ENCODE peak calls at places on chromosomes 5 and 9, in four cellular contexts. U, F, Z and V are unnamed samples.

GRCh38 chr5:116453920-116454319 is 120.7 kb downstream of the SEMA6A start:
- DNase-seq in F (no peak), U (no peak), Z (no peak), V (no peak)

GRCh38 chr5:135019314-135019713 is 14.7 kb downstream of the PITX1 start:
- DNase-seq in F (no peak), Z (peak), U (no peak), V (no peak)

GRCh38 chr9:119251951-119252350 is 117.3 kb downstream of the BRINP1 start:
- DNase-seq in Z (no peak), U (no peak), F (no peak), V (no peak)

GRCh38 chr5:132915681-132916080 is 42.2 kb downstream of the LEAP2 start:
- DNase-seq in U (no peak), F (no peak), Z (no peak), V (peak)

GRCh38 chr9:87497604-87498045 is at the start of gene DAPK1:
- DNase-seq in F (no peak), U (peak), Z (peak), V (peak)

GRCh38 chr9:18970393-18970792 is 62.6 kb downstream of the SAXO1 start:
- DNase-seq in U (no peak), Z (no peak), F (no peak), V (no peak)

GRCh38 chr5:88304356-88304755 is 35.7 kb upstream of the TMEM161B start:
- DNase-seq in F (no peak), Z (no peak), U (peak), V (no peak)

GRCh38 chr5:109335114-109335513 is 74.7 kb downstream of the PJA2 start:
- DNase-seq in U (no peak), F (no peak), Z (no peak), V (no peak)

GRCh38 chr9:76603448-76603895 is 144.5 kb downstream of the GCNT1 start:
- DNase-seq in F (no peak), Z (no peak), U (no peak), V (no peak)

GRCh38 chr5:74356009-74356695 is 284.4 kb downstream of the ENC1 start:
- DNase-seq in F (no peak), Z (no peak), U (no peak), V (no peak)

GRCh38 chr9:73031350-73031749 is 78.5 kb upstream of the ALDH1A1 start:
- DNase-seq in Z (no peak), U (no peak), F (no peak), V (no peak)

GRCh38 chr5:177309351-177310191 is 2.1 kb downstream of the MXD3 start:
- DNase-seq in Z (peak), U (peak), F (peak), V (no peak)

GRCh38 chr9:87670572-87671264 is 55.2 kb upstream of the CTSL start:
- DNase-seq in F (peak), U (no peak), Z (no peak), V (no peak)

GRCh38 chr9:84206801-84207200 is 133.8 kb downstream of the SLC28A3 start:
- DNase-seq in Z (no peak), F (no peak), U (peak), V (no peak)

GRCh38 chr5:178625679-178626483 is 969 bp downstream of the CLK4 start:
- DNase-seq in F (no peak), U (no peak), Z (no peak), V (no peak)

GRCh38 chr5:68319316-68320093 is 103.9 kb downstream of the PIK3R1 start:
- DNase-seq in Z (no peak), F (peak), U (no peak), V (no peak)

GRCh38 chr5:110475529-110475928 is 250.9 kb downstream of the TMEM232 start:
- DNase-seq in Z (no peak), F (no peak), U (no peak), V (no peak)

GRCh38 chr5:140690376-140690932 is 716 bp downstream of the HARS1 start:
- DNase-seq in U (no peak), Z (no peak), F (no peak), V (no peak)

GRCh38 chr5:170746081-170746951 is 37.2 kb upstream of the GABRP start:
- DNase-seq in U (peak), Z (no peak), F (peak), V (no peak)

GRCh38 chr5:1786621-1787471 is 12.8 kb downstream of the MRPL36 start:
- DNase-seq in F (no peak), Z (peak), U (no peak), V (peak)

GRCh38 chr5:108340131-108340530 is 41.8 kb downstream of the FBXL17 start:
- DNase-seq in Z (no peak), F (no peak), U (no peak), V (no peak)

GRCh38 chr5:109191153-109191558 is 218.6 kb downstream of the PJA2 start:
- DNase-seq in U (no peak), F (no peak), Z (no peak), V (no peak)

GRCh38 chr5:6377121-6377520 is 1.2 kb downstream of the MED10 start:
- DNase-seq in U (no peak), F (peak), Z (no peak), V (no peak)

GRCh38 chr9:113775714-113776113 is 100.4 kb upstream of the ZNF618 start:
- DNase-seq in U (no peak), F (no peak), Z (no peak), V (no peak)

GRCh38 chr5:151196556-151197290 is 27.2 kb downstream of the CCDC69 start:
- DNase-seq in Z (no peak), U (no peak), F (peak), V (no peak)

GRCh38 chr5:78753093-78753531 is 104.5 kb upstream of the LHFPL2 start:
- DNase-seq in U (no peak), F (no peak), Z (no peak), V (no peak)

GRCh38 chr9:76018244-76018643 is 127.8 kb downstream of the PCSK5 start:
- DNase-seq in Z (peak), U (no peak), F (no peak), V (no peak)

GRCh38 chr9:87569008-87569908 is 71.6 kb downstream of the DAPK1 start:
- DNase-seq in Z (no peak), U (peak), F (no peak), V (no peak)

GRCh38 chr5:3517331-3517730 is 78.3 kb upstream of the IRX1 start:
- DNase-seq in U (peak), Z (no peak), F (no peak), V (no peak)

GRCh38 chr9:135248721-135249120 is 161.3 kb downstream of the OLFM1 start:
- DNase-seq in Z (peak), U (no peak), F (no peak), V (no peak)

GRCh38 chr9:138123086-138123485 is 245.5 kb downstream of the CACNA1B start:
- DNase-seq in U (no peak), Z (peak), F (no peak), V (no peak)

GRCh38 chr5:38591450-38591849 is 35.0 kb upstream of the LIFR start:
- DNase-seq in F (no peak), Z (no peak), U (no peak), V (no peak)

GRCh38 chr5:157918811-157919742 is 60.1 kb upstream of the CLINT1 start:
- DNase-seq in Z (no peak), U (no peak), F (no peak), V (no peak)

GRCh38 chr5:79236364-79236969 is 536 bp downstream of the JMY start:
- DNase-seq in Z (peak), U (peak), F (peak), V (no peak)

GRCh38 chr9:21505425-21506179 is 23.5 kb upstream of the IFNE start:
- DNase-seq in Z (no peak), U (no peak), F (no peak), V (no peak)

GRCh38 chr9:21502586-21502985 is 20.5 kb upstream of the IFNE start:
- DNase-seq in U (no peak), Z (no peak), F (no peak), V (no peak)

GRCh38 chr9:21506910-21507795 is 25.0 kb upstream of the IFNE start:
- DNase-seq in F (no peak), Z (no peak), U (no peak), V (no peak)

GRCh38 chr9:21504894-21505293 is 22.8 kb upstream of the IFNE start:
- DNase-seq in F (no peak), U (no peak), Z (no peak), V (no peak)

GRCh38 chr9:21504113-21504512 is 22.0 kb upstream of the IFNE start:
- DNase-seq in Z (no peak), U (no peak), F (no peak), V (no peak)
- TF ChIP-seq CTCF in Z (no peak), U (no peak), F (no peak), V (no peak)

GRCh38 chr5:112529525-112529924 is 110.4 kb upstream of the EPB41L4A start:
- DNase-seq in U (peak), F (no peak), Z (no peak), V (no peak)
- TF ChIP-seq CTCF in U (peak), F (no peak), Z (peak), V (peak)

GRCh38 chr9:132040808-132041207 is 38.9 kb downstream of the MED27 start:
- DNase-seq in Z (no peak), F (no peak), U (no peak), V (no peak)
- TF ChIP-seq CTCF in Z (no peak), F (no peak), U (no peak), V (no peak)

GRCh38 chr9:88711719-88712118 is 176.7 kb downstream of the NXNL2 start:
- DNase-seq in F (no peak), Z (no peak), U (no peak), V (no peak)

GRCh38 chr9:88702985-88703384 is 168.0 kb downstream of the NXNL2 start:
- DNase-seq in U (no peak), Z (no peak), F (no peak), V (no peak)

GRCh38 chr9:88710449-88710848 is 175.5 kb downstream of the NXNL2 start:
- DNase-seq in F (no peak), Z (no peak), U (no peak), V (no peak)

GRCh38 chr9:88706193-88707112 is 171.5 kb downstream of the NXNL2 start:
- DNase-seq in U (peak), Z (peak), F (no peak), V (no peak)
- TF ChIP-seq CTCF in U (no peak), Z (no peak), F (no peak), V (no peak)

GRCh38 chr9:94525396-94526035 is 29.4 kb upstream of the PCAT7 start:
- DNase-seq in Z (no peak), F (no peak), U (no peak), V (no peak)
- TF ChIP-seq CTCF in Z (no peak), F (no peak), U (no peak), V (no peak)

GRCh38 chr9:86275962-86276361 is 6.4 kb downstream of the ISCA1 start:
- DNase-seq in Z (no peak), U (peak), F (no peak), V (no peak)
- TF ChIP-seq CTCF in Z (no peak), U (peak), F (no peak), V (no peak)

GRCh38 chr9:36793277-36793676 is 220.6 kb downstream of the MELK start:
- DNase-seq in U (no peak), F (no peak), Z (no peak), V (no peak)
- TF ChIP-seq CTCF in U (peak), F (no peak), Z (no peak), V (peak)

DNA sequence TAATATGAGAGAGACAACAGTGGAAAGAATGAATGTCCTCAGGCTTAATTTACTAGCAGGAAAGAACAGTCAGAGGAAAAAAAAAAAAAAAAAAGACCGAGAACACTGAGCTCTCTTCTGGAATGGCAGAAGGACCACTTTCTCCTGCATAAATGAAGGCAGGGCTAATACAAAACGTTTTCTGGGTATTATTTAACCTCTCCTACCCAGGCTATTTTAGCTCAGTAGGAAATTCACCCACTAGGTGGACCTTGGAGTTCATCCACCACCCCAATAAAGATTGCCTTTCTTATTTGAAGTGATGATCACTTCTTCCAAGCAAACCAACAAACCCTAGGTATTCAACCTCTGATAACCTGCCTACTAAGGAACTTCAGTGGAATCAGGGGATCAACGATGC is 3.7 kb downstream of the GLIS3 start:
- DNase-seq in U (no peak), Z (no peak), F (no peak), V (no peak)
- TF ChIP-seq CTCF in U (no peak), Z (no peak), F (no peak), V (no peak)

DNA sequence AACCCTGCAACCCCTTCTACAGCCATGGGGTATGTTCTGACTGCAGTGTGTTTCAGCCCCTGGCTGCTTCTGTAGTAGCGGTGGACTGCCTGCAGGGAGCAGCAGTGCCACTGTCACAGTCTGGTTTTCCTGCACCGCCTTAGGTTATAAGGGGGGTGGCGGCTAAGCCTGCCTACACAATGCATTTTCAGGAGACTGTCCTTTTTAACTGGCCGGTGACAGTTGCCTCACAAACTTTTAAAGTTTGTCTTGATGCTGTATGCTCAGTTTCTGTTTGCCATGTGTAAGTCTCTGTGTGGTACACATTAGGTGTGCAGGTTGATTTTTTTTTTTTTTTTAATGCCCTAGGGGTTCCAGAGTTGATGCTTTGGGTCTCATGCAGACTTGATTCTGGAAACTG is 53.0 kb downstream of the NUP214 start:
- DNase-seq in Z (peak), F (no peak), U (peak), V (peak)
- TF ChIP-seq CTCF in Z (peak), F (peak), U (peak), V (peak)